ENCODE peak calls at places on chromosome 21, in four cellular contexts. C is HepG2, A is GM12878, D is K562. K is an unnamed sample.

GRCh38 chr21:33850401-33850800 is 65.2 kb downstream of the ATP5PO start:
- DNase-seq in C (no peak), A (no peak), D (no peak), K (no peak)

GRCh38 chr21:39666026-39666425 is 53.3 kb downstream of the B3GALT5 start:
- DNase-seq in C (no peak), A (no peak), D (no peak), K (no peak)

GRCh38 chr21:29145354-29145782 is 14.9 kb downstream of the MAP3K7CL start:
- DNase-seq in C (peak), A (no peak), D (no peak), K (peak)

GRCh38 chr21:17988038-17988437 is 168.9 kb upstream of the C21orf91 start:
- DNase-seq in C (no peak), A (no peak), D (no peak), K (no peak)

GRCh38 chr21:29521872-29522271 is 223.2 kb downstream of the BACH1 start:
- DNase-seq in C (no peak), A (no peak), D (no peak), K (no peak)

GRCh38 chr21:33117268-33117888 is 47.4 kb downstream of the OLIG1 start:
- DNase-seq in C (no peak), A (no peak), D (no peak), K (no peak)

GRCh38 chr21:29365636-29366305 is 67.0 kb downstream of the BACH1 start:
- DNase-seq in C (no peak), A (no peak), D (no peak), K (no peak)

GRCh38 chr21:41678944-41679343 is 87.9 kb downstream of the RIPK4 start:
- DNase-seq in C (peak), A (no peak), D (peak), K (peak)

GRCh38 chr21:33924079-33924765 is 8.6 kb upstream of the ATP5PO start:
- DNase-seq in C (peak), A (peak), D (peak), K (peak)

GRCh38 chr21:40386301-40386911 is 460.6 kb downstream of the DSCAM start:
- DNase-seq in C (no peak), A (no peak), D (peak), K (peak)

DNA sequence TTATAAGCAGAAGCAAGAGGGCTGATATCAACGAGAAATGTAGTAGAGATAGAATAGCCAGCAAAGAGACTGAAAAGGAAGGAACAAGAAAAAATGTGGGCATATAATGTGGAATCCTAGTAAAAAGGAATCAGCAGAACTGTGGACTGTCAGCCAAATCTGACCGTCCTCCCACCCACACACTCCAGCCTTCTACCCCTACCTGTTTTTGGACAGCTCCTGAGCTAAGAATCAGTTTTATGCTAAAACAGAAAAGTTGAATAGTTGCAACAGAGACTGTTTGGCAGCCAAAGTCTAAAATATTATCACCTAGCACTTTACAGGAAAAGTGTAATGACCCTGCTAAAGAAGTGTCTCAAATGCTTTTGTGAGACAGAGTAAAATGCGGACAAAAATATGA is 533.3 kb upstream of the CXADR start:
- DNase-seq in C (no peak), A (no peak), D (no peak), K (no peak)
- TF ChIP-seq REST in C (no peak), A (no peak), D (no peak), K (no peak)

GRCh38 chr21:45768741-45769049 is 125.2 kb downstream of the PCBP3 start:
- DNase-seq in C (no peak), A (no peak), D (no peak), K (no peak)

GRCh38 chr21:45769239-45769758 is 125.8 kb downstream of the PCBP3 start:
- DNase-seq in C (no peak), A (no peak), D (no peak), K (no peak)

GRCh38 chr21:45767071-45768006 is 123.8 kb downstream of the PCBP3 start:
- DNase-seq in C (no peak), A (no peak), D (no peak), K (no peak)

GRCh38 chr21:45766501-45766900 is 123.0 kb downstream of the PCBP3 start:
- DNase-seq in C (no peak), A (no peak), D (no peak), K (no peak)

GRCh38 chr21:45768011-45768740 is 124.7 kb downstream of the PCBP3 start:
- DNase-seq in C (no peak), A (no peak), D (no peak), K (no peak)
- TF ChIP-seq JUNB in C (no peak), A (no peak), D (no peak), K (no peak)

GRCh38 chr21:36799869-36800268 is 101.0 kb downstream of the SIM2 start:
- DNase-seq in C (no peak), A (no peak), D (no peak), K (no peak)
- TF ChIP-seq CEBPB in C (no peak), A (no peak), D (no peak), K (no peak)

GRCh38 chr21:25234857-25235801 is 372.2 kb downstream of the MRPL39 start:
- DNase-seq in C (no peak), A (no peak), D (no peak), K (no peak)
- TF ChIP-seq REST in C (no peak), A (no peak), D (no peak), K (no peak)

GRCh38 chr21:15063821-15064575 is 802 bp downstream of the NRIP1 start:
- DNase-seq in C (no peak), A (no peak), D (peak), K (peak)
- TF ChIP-seq JUNB in C (no peak), A (no peak), D (no peak), K (no peak)

GRCh38 chr21:37000381-37000780 is 6.1 kb upstream of the RIPPLY3 start:
- DNase-seq in C (no peak), A (no peak), D (no peak), K (no peak)
- TF ChIP-seq CEBPB in C (no peak), A (no peak), D (no peak), K (no peak)

DNA sequence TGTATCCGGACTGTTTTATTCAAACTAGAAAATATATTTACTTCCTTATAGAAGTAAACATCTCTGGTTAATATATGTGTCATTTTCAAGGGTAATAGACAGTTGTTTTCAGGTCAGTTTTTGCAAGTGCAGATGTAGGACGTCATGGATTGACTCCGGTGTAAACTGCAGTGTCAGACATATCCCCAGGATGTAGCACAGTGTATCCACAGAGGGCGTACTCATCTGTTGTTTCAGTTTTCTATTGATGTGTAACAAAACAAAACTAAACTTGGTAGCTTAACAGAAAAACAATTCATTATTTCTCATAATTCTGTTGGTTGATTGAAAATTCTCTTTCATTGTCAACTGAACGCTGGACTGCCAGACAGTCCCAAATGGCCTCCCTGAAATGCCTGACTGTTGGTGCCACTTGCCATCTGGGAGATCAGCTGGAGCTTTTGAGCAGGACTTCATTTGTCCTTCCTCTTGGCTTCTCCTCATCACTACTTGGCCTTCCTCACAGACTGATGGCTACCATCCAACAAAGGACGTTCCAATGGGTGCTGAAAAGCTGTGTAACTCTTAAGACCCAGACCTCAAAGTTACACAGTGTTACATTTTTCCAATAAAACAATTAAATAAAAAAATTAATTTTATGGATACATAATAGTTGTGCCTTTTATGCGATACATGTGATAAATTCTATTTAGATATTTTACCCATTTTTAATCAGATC is 181.6 kb downstream of the NCAM2 start:
- DNase-seq in C (no peak), A (no peak), D (peak), K (no peak)
- TF ChIP-seq REST in C (no peak), A (no peak), D (no peak), K (no peak)

DNA sequence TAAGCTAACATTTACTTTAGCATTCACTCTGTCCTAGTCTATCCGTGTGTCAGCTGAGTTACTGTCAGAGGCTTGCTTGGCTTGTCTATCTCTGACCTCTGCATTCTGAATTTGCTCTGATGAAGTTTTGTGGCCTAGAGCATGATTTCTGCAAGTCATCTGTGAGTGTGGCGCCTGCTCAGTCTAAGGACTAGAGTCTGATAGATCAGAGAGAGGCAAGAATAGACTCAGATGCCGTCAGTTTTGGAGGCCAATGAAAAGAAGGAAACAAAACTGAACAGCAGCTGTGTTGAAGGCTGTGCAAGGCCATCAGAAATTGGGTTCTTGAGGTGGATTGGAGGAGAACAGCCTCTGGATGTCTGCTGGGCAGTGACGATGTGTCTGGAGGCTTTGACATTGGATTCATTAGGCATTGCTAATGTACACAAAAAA is 573.1 kb downstream of the USP25 start:
- DNase-seq in C (no peak), A (no peak), D (no peak), K (no peak)
- TF ChIP-seq JUNB in C (no peak), A (no peak), D (no peak), K (no peak)

GRCh38 chr21:44013380-44014088 is 1.4 kb downstream of the TRAPPC10 start:
- DNase-seq in C (no peak), A (peak), D (peak), K (no peak)

GRCh38 chr21:44011123-44011773 is 861 bp upstream of the TRAPPC10 start:
- DNase-seq in C (no peak), A (no peak), D (peak), K (no peak)

GRCh38 chr21:44011774-44012473 is at the start of gene TRAPPC10:
- DNase-seq in C (peak), A (peak), D (peak), K (peak)

GRCh38 chr21:44010429-44010828 is 1.7 kb upstream of the TRAPPC10 start:
- DNase-seq in C (peak), A (no peak), D (no peak), K (no peak)

DNA sequence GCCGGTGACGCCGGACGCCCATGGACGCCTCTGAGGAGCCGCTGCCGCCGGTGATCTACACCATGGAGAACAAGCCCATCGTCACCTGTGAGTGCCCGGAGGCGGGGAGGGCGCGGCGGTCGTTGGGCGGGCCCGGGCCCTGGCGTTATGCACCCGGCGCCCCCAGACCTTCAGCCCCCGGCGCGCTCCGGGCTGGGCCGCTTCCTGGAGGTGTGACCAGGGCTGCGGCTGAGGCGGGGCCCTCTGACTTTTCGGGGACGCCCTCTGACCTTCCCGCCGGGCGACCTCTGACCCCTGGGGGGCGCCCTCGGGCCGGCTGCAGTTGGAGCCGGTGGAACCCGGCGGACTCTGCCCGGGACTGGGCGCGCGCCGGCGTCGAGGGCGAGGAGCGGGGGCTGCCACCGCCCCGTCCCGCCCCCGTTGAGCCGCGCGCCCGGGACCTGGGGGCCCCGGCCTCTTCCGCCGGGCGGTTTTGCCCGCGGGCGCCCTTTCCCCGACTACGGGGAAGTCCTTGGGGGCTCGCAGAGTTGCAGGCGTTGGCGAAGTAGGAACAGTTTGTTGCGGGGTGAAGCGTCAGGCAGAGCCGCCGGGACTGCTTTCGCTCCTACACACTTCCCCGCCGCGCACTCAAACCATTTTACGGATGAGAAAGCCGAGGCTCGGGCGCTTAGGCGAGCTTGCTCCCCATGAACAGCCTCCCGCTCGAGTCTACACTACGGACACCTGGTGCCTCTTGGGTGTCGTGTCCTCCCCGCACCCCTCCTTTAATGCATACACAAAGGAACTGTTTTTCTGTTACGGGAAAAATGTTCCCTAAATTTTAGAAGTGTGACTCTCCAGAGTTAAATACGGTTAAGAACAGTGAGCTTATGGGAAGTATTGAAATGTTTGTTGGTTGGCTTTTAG is 618 bp downstream of the TRAPPC10 start:
- DNase-seq in C (peak), A (peak), D (peak), K (peak)
- TF ChIP-seq CEBPB in C (no peak), A (no peak), D (no peak), K (no peak)

DNA sequence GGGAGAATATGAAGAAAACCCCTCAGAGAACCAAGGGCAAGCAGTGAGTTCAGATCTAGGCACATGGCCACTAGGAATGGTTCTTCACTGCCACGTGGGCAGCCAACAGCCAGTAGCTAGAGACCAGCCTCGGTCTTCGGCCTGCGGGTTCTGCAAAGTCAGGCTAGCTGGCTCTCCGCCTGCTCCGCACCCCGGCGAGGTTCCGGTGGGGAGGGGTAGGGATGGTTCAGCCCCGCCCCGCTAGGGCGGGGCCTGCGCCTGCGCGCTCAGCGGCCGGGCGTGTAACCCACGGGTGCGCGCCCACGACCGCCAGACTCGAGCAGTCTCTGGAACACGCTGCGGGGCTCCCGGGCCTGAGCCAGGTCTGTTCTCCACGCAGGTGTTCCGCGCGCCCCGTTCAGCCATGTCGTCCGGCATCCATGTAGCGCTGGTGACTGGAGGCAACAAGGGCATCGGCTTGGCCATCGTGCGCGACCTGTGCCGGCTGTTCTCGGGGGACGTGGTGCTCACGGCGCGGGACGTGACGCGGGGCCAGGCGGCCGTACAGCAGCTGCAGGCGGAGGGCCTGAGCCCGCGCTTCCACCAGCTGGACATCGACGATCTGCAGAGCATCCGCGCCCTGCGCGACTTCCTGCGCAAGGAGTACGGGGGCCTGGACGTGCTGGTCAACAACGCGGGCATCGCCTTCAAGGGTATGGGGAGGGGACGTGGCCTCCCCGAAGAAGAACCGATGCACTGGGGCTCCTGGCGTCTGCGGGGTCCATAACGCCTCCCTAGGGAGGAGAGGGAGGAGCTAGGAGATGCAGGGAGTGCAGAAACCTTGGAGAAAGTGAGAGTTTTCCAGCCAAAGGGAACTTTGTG is at the start of gene CBR1:
- DNase-seq in C (peak), A (peak), D (peak), K (peak)
- TF ChIP-seq REST in C (peak), A (no peak), D (no peak), K (no peak)

K was measured in A549.